ENCODE peak calls at places on chromosomes 12 and 14, in eight cellular contexts. One of them, this sample, is unnamed.
A peak's percentile ranks its signal among the peaks of the same experiment; 100 is the strongest.

GRCh38 chr12:62767946-62768345 is 167.0 kb downstream of the PPM1H start:
- DNase-seq in bronchial epithelial cell: no peak
- DNase-seq in kidney: no peak
- DNase-seq in fibroblast of mammary gland: no peak
- DNase-seq in AG04450: no peak
- DNase-seq in tibial nerve: no peak
- DNase-seq in heart left ventricle: no peak
- DNase-seq in fibroblast of pulmonary artery: no peak
- DNase-seq in this sample: no peak

GRCh38 chr14:65238456-65238855 is 136.1 kb upstream of the MAX start:
- DNase-seq in bronchial epithelial cell: peak; percentile 79
- DNase-seq in kidney: no peak
- DNase-seq in fibroblast of mammary gland: peak; percentile 95
- DNase-seq in AG04450: peak; percentile 66
- DNase-seq in tibial nerve: no peak
- DNase-seq in heart left ventricle: no peak
- DNase-seq in fibroblast of pulmonary artery: peak; percentile 92
- DNase-seq in this sample: no peak

GRCh38 chr12:31702047-31702446 is 26.8 kb downstream of the AMN1 start:
- DNase-seq in bronchial epithelial cell: peak; percentile 54
- DNase-seq in kidney: no peak
- DNase-seq in fibroblast of mammary gland: peak; percentile 46
- DNase-seq in AG04450: no peak
- DNase-seq in tibial nerve: no peak
- DNase-seq in heart left ventricle: no peak
- DNase-seq in fibroblast of pulmonary artery: peak; percentile 46
- DNase-seq in this sample: no peak

GRCh38 chr14:20548414-20549158 is 12.3 kb downstream of the RNASE9 start:
- DNase-seq in bronchial epithelial cell: no peak
- DNase-seq in kidney: no peak
- DNase-seq in fibroblast of mammary gland: no peak
- DNase-seq in AG04450: no peak
- DNase-seq in tibial nerve: no peak
- DNase-seq in heart left ventricle: no peak
- DNase-seq in fibroblast of pulmonary artery: no peak
- DNase-seq in this sample: no peak

GRCh38 chr12:3753549-3754284 is 808 bp upstream of the CRACR2A start:
- DNase-seq in bronchial epithelial cell: no peak
- DNase-seq in kidney: no peak
- DNase-seq in fibroblast of mammary gland: peak; percentile 55
- DNase-seq in AG04450: no peak
- DNase-seq in tibial nerve: no peak
- DNase-seq in heart left ventricle: peak; percentile 54
- DNase-seq in fibroblast of pulmonary artery: peak; percentile 31
- DNase-seq in this sample: no peak

GRCh38 chr12:115885040-115885439 is 392.5 kb downstream of the MED13L start:
- DNase-seq in bronchial epithelial cell: no peak
- DNase-seq in kidney: no peak
- DNase-seq in fibroblast of mammary gland: no peak
- DNase-seq in AG04450: no peak
- DNase-seq in tibial nerve: no peak
- DNase-seq in heart left ventricle: no peak
- DNase-seq in fibroblast of pulmonary artery: no peak
- DNase-seq in this sample: no peak

GRCh38 chr12:120890963-120891362 is 13.2 kb downstream of the SPPL3 start:
- DNase-seq in bronchial epithelial cell: no peak
- DNase-seq in kidney: no peak
- DNase-seq in fibroblast of mammary gland: no peak
- DNase-seq in AG04450: no peak
- DNase-seq in tibial nerve: no peak
- DNase-seq in heart left ventricle: no peak
- DNase-seq in fibroblast of pulmonary artery: no peak
- DNase-seq in this sample: no peak

GRCh38 chr12:6438345-6438744 is 6.4 kb upstream of the CD27 start:
- DNase-seq in bronchial epithelial cell: no peak
- DNase-seq in kidney: peak; percentile 38
- DNase-seq in fibroblast of mammary gland: no peak
- DNase-seq in AG04450: no peak
- DNase-seq in tibial nerve: no peak
- DNase-seq in heart left ventricle: no peak
- DNase-seq in fibroblast of pulmonary artery: no peak
- DNase-seq in this sample: no peak

GRCh38 chr12:54571166-54571856 is 17.1 kb downstream of the PPP1R1A start:
- DNase-seq in bronchial epithelial cell: no peak
- DNase-seq in kidney: no peak
- DNase-seq in fibroblast of mammary gland: peak; percentile 10
- DNase-seq in AG04450: no peak
- DNase-seq in tibial nerve: no peak
- DNase-seq in heart left ventricle: no peak
- DNase-seq in fibroblast of pulmonary artery: no peak
- DNase-seq in this sample: no peak

DNA sequence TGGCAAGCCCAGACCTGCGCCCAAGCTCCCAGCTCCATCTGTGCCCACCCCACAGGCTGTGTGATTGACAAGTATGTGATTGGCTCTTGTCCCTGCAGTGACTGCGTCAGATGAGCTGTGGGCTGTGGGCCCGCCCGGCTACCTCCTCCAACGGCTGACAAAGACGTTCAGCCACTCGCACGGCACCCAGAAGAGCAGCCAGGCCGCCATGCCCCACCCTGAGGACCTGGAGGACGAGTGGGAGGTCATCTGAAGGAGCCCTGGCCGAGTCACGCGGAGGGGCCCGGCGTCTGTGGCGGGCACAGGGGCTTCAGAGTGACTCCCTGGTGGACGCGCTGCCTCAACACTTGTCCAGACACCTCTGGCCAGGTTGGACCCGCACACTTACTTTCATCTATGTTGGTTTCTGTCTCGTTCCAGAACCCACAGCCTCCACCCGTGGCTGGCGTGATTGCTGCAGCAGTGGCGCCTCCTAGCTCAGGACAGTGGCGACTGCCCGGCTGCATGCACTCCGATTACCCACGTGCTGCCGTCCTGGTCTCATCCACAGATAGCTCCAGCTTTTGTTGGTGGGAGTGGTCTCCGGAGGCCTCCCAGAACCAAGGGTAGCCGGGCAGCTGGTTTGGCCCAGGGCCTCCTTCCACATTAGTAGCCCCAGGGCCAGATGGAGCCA is 11.4 kb downstream of the ANKRD9 start:
- DNase-seq in bronchial epithelial cell: no peak
- DNase-seq in kidney: no peak
- DNase-seq in fibroblast of mammary gland: peak; percentile 17
- DNase-seq in AG04450: no peak
- DNase-seq in tibial nerve: no peak
- DNase-seq in heart left ventricle: no peak
- DNase-seq in fibroblast of pulmonary artery: no peak
- DNase-seq in this sample: no peak
- TF ChIP-seq CTCF in bronchial epithelial cell: peak; percentile 18
- TF ChIP-seq CTCF in kidney: no peak
- TF ChIP-seq CTCF in fibroblast of mammary gland: no peak
- TF ChIP-seq CTCF in AG04450: peak; percentile 8
- TF ChIP-seq CTCF in tibial nerve: no peak
- TF ChIP-seq CTCF in heart left ventricle: no peak
- TF ChIP-seq CTCF in fibroblast of pulmonary artery: peak; percentile 14
- TF ChIP-seq CTCF in this sample: peak; percentile 8

DNA sequence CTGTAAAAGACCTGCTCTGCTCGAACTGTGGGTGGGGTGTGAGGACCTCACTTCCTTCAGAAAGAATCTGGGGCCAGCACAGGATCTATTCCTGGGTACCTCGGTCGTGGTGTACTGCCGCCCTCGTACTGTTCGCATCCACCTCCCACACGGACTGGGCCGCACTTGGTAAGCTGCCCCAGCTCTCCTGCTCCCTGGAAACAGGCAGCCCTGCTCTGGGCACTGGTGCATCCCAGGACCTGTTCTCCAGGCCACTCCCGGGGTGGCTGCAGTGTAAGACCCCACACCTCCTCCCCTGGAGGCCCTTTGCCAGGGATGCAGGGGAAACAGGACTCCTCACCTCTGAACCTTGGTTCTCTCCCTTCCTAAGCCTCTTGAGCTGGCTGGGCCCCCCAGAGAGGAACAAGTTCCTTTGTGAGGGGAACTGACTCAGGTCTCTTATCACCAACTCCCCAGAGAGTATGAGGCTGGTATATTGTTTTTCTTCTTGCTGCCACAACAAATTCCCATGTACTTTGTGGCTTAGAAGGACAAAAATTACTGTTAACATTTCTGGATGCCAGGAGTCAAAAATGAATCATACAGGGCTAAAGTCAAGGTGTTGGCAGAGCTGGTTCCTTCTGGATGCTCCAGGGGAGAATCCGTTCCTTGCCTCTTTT is 276.5 kb downstream of the NUAK1 start:
- DNase-seq in bronchial epithelial cell: no peak
- DNase-seq in kidney: no peak
- DNase-seq in fibroblast of mammary gland: no peak
- DNase-seq in AG04450: no peak
- DNase-seq in tibial nerve: no peak
- DNase-seq in heart left ventricle: no peak
- DNase-seq in fibroblast of pulmonary artery: peak; percentile 76
- DNase-seq in this sample: no peak
- H3K4me3 ChIP-seq in bronchial epithelial cell: no peak overlapping the region
- H3K4me3 ChIP-seq in kidney: no peak overlapping the region
- H3K4me3 ChIP-seq in fibroblast of mammary gland: no peak overlapping the region
- H3K4me3 ChIP-seq in AG04450: no peak overlapping the region
- H3K4me3 ChIP-seq in tibial nerve: no peak overlapping the region
- H3K4me3 ChIP-seq in heart left ventricle: no peak overlapping the region
- H3K4me3 ChIP-seq in fibroblast of pulmonary artery: no peak overlapping the region
- H3K4me3 ChIP-seq in this sample: no peak overlapping the region

GRCh38 chr12:13270817-13271216 is 74.3 kb downstream of the EMP1 start:
- DNase-seq in bronchial epithelial cell: no peak
- DNase-seq in kidney: no peak
- DNase-seq in fibroblast of mammary gland: no peak
- DNase-seq in AG04450: no peak
- DNase-seq in tibial nerve: no peak
- DNase-seq in heart left ventricle: no peak
- DNase-seq in fibroblast of pulmonary artery: no peak
- DNase-seq in this sample: no peak
- TF ChIP-seq CTCF in bronchial epithelial cell: no peak
- TF ChIP-seq CTCF in kidney: no peak
- TF ChIP-seq CTCF in fibroblast of mammary gland: no peak
- TF ChIP-seq CTCF in AG04450: no peak
- TF ChIP-seq CTCF in tibial nerve: no peak
- TF ChIP-seq CTCF in heart left ventricle: no peak
- TF ChIP-seq CTCF in fibroblast of pulmonary artery: no peak
- TF ChIP-seq CTCF in this sample: no peak

GRCh38 chr12:131458931-131459575 is 251.8 kb upstream of the SFSWAP start:
- DNase-seq in bronchial epithelial cell: no peak
- DNase-seq in kidney: no peak
- DNase-seq in fibroblast of mammary gland: no peak
- DNase-seq in AG04450: no peak
- DNase-seq in tibial nerve: no peak
- DNase-seq in heart left ventricle: no peak
- DNase-seq in fibroblast of pulmonary artery: no peak
- DNase-seq in this sample: no peak
- H3K4me3 ChIP-seq in bronchial epithelial cell: no peak overlapping the region
- H3K4me3 ChIP-seq in kidney: no peak overlapping the region
- H3K4me3 ChIP-seq in fibroblast of mammary gland: no peak overlapping the region
- H3K4me3 ChIP-seq in AG04450: no peak overlapping the region
- H3K4me3 ChIP-seq in tibial nerve: no peak overlapping the region
- H3K4me3 ChIP-seq in heart left ventricle: no peak overlapping the region
- H3K4me3 ChIP-seq in fibroblast of pulmonary artery: no peak overlapping the region
- H3K4me3 ChIP-seq in this sample: no peak overlapping the region